ENCODE peak calls at places on chromosomes 11 and 22, in nine cellular contexts. T is epithelial cell of prostate, I is amygdala, D is EH, F is NCI-H187 treated with DMSO at 0.1 percent for 48 hours, V is mammary epithelial cell, N is progenitor cell of endocrine pancreas, H is NCI-H1930, U is GM23338. J is an unnamed sample.

GRCh38 chr11:83779876-83780275 is 493.7 kb upstream of the CCDC90B start:
- DNase-seq in V (no peak), F (no peak), T (no peak), H (no peak), U (no peak), N (no peak), I (no peak), D (no peak), J (no peak)

GRCh38 chr22:46453006-46453828 is 84.2 kb downstream of the CELSR1 start:
- DNase-seq in H (no peak), U (no peak), D (no peak), F (no peak), N (no peak), V (peak), T (peak), I (no peak), J (no peak)

GRCh38 chr11:35803115-35803514 is 140.5 kb downstream of the TRIM44 start:
- DNase-seq in H (no peak), T (no peak), D (no peak), F (peak), I (no peak), V (no peak), N (no peak), U (no peak), J (no peak)

GRCh38 chr11:7965386-7965785 is at the start of gene NLRP10:
- DNase-seq in U (no peak), T (peak), V (peak), N (no peak), H (no peak), I (no peak), D (peak), F (no peak), J (no peak)

GRCh38 chr11:72814831-72815618 is 814 bp downstream of the ATG16L2 start:
- DNase-seq in N (no peak), T (no peak), V (peak), U (peak), F (peak), D (peak), I (no peak), H (peak), J (no peak)

GRCh38 chr11:104256525-104256924 is 92.6 kb upstream of the PDGFD start:
- DNase-seq in V (no peak), N (no peak), T (no peak), F (no peak), D (no peak), U (peak), I (no peak), H (no peak), J (no peak)

GRCh38 chr11:116563713-116564050 is 209.1 kb downstream of the BUD13 start:
- DNase-seq in D (no peak), N (no peak), I (no peak), T (no peak), V (no peak), U (no peak), H (no peak), F (no peak), J (no peak)

GRCh38 chr11:126212089-126212660 is 593 bp downstream of the FAM118B start:
- DNase-seq in F (no peak), N (no peak), T (no peak), I (no peak), D (peak), U (peak), H (no peak), V (peak), J (no peak)

GRCh38 chr11:68444566-68444965 is 16.0 kb upstream of the PPP6R3 start:
- DNase-seq in U (no peak), F (no peak), N (no peak), D (no peak), T (no peak), H (no peak), I (no peak), V (no peak), J (no peak)

GRCh38 chr11:44162004-44162403 is 66.5 kb downstream of the EXT2 start:
- DNase-seq in U (no peak), F (no peak), N (no peak), T (no peak), I (no peak), H (no peak), D (no peak), V (no peak), J (no peak)

GRCh38 chr11:61429346-61429690 is 457 bp downstream of the CPSF7 start:
- DNase-seq in T (no peak), D (peak), F (no peak), I (no peak), N (peak), U (peak), V (peak), H (peak), J (no peak)

GRCh38 chr22:50488006-50488677 is 1.5 kb downstream of the MIOX start:
- DNase-seq in D (no peak), H (no peak), I (no peak), T (no peak), N (no peak), V (no peak), F (no peak), U (no peak), J (no peak)

GRCh38 chr11:126114486-126115252 is 52.0 kb upstream of the CDON start:
- DNase-seq in I (no peak), F (no peak), U (no peak), T (no peak), N (no peak), H (no peak), V (no peak), D (no peak), J (no peak)

GRCh38 chr11:117144477-117145392 is 648 bp downstream of the PAFAH1B2 start:
- DNase-seq in F (no peak), D (peak), T (no peak), H (peak), V (peak), U (peak), I (no peak), N (no peak), J (peak)

GRCh38 chr11:72569966-72570892 is 104.0 kb downstream of the PDE2A start:
- DNase-seq in V (peak), F (no peak), I (no peak), N (no peak), D (peak), T (peak), U (no peak), H (no peak), J (peak)

GRCh38 chr11:116895053-116895757 is 57.8 kb upstream of the APOA1 start:
- DNase-seq in F (no peak), U (peak), V (no peak), D (peak), H (no peak), I (no peak), N (no peak), T (no peak), J (no peak)

GRCh38 chr11:73205666-73206343 is 12.3 kb upstream of the P2RY2 start:
- DNase-seq in F (no peak), V (no peak), I (no peak), T (no peak), U (no peak), D (no peak), H (no peak), N (no peak), J (no peak)

GRCh38 chr11:44607324-44607962 is 42.0 kb downstream of the CD82 start:
- DNase-seq in H (no peak), V (peak), U (no peak), N (no peak), T (peak), D (peak), F (no peak), I (no peak), J (no peak)

GRCh38 chr11:113546757-113547507 is 71.7 kb upstream of the DRD2 start:
- DNase-seq in N (no peak), V (peak), I (no peak), U (no peak), F (no peak), D (peak), H (no peak), T (no peak), J (peak)

GRCh38 chr11:9565822-9566560 is 7.5 kb upstream of the WEE1 start:
- DNase-seq in H (peak), T (peak), D (peak), F (no peak), I (no peak), N (no peak), U (peak), V (peak), J (peak)

GRCh38 chr11:91805293-91805692 is 419.3 kb upstream of the FAT3 start:
- DNase-seq in T (no peak), H (no peak), V (no peak), D (no peak), F (no peak), N (no peak), U (no peak), I (no peak), J (no peak)

GRCh38 chr11:11980841-11981308 is 27.6 kb downstream of the DKK3 start:
- DNase-seq in U (no peak), I (no peak), D (peak), F (no peak), N (no peak), V (no peak), H (no peak), T (no peak), J (no peak)

GRCh38 chr11:94315664-94316063 is 11.3 kb downstream of the IZUMO1R start:
- DNase-seq in U (no peak), D (peak), T (no peak), F (no peak), H (no peak), V (peak), N (no peak), I (no peak), J (peak)